ENCODE peak calls at places on chromosomes 5 and 9, in four cellular contexts. One of them, this sample, is unnamed.

GRCh38 chr5:136226401-136226800 is 33.4 kb upstream of the SMIM32 start:
- DNase-seq in HepG2: no peak
- DNase-seq in H1: no peak
- DNase-seq in K562: no peak
- DNase-seq in this sample: no peak

GRCh38 chr9:87678650-87679355 is 47.1 kb upstream of the CTSL start:
- DNase-seq in K562: peak
- DNase-seq in H1: peak
- DNase-seq in HepG2: peak
- DNase-seq in this sample: no peak

GRCh38 chr5:127313847-127314473 is 23.4 kb downstream of the MEGF10 start:
- DNase-seq in H1: peak
- DNase-seq in K562: peak
- DNase-seq in HepG2: peak
- DNase-seq in this sample: no peak

GRCh38 chr5:98604301-98604700 is 169.2 kb upstream of the RGMB start:
- DNase-seq in HepG2: no peak
- DNase-seq in H1: no peak
- DNase-seq in K562: no peak
- DNase-seq in this sample: no peak

GRCh38 chr5:133847886-133848285 is 120.5 kb downstream of the C5orf15 start:
- DNase-seq in HepG2: no peak
- DNase-seq in K562: no peak
- DNase-seq in H1: no peak
- DNase-seq in this sample: no peak

GRCh38 chr5:77636423-77637169 is 1.9 kb downstream of the OTP start:
- DNase-seq in H1: peak
- DNase-seq in HepG2: no peak
- DNase-seq in K562: no peak
- DNase-seq in this sample: no peak

GRCh38 chr9:124222918-124223720 is 34.6 kb upstream of the NEK6 start:
- DNase-seq in H1: no peak
- DNase-seq in K562: no peak
- DNase-seq in HepG2: peak
- DNase-seq in this sample: no peak

GRCh38 chr9:77019010-77019809 is at the start of gene FOXB2:
- DNase-seq in K562: no peak
- DNase-seq in HepG2: no peak
- DNase-seq in H1: peak
- DNase-seq in this sample: no peak

GRCh38 chr5:141681695-141682641 is at the start of gene ARAP3:
- DNase-seq in K562: peak
- DNase-seq in H1: peak
- DNase-seq in HepG2: peak
- DNase-seq in this sample: no peak

GRCh38 chr5:82332889-82333619 is 54.9 kb upstream of the RPS23 start:
- DNase-seq in K562: no peak
- DNase-seq in H1: no peak
- DNase-seq in HepG2: no peak
- DNase-seq in this sample: no peak

GRCh38 chr5:142115937-142116614 is 7.5 kb downstream of the NDFIP1 start:
- DNase-seq in H1: no peak
- DNase-seq in HepG2: no peak
- DNase-seq in K562: no peak
- DNase-seq in this sample: no peak

GRCh38 chr5:33120671-33121070 is 320.1 kb upstream of the TARS1 start:
- DNase-seq in K562: no peak
- DNase-seq in H1: no peak
- DNase-seq in HepG2: no peak
- DNase-seq in this sample: no peak

GRCh38 chr9:104923740-104924139 is 4.2 kb downstream of the ABCA1 start:
- DNase-seq in HepG2: no peak
- DNase-seq in K562: no peak
- DNase-seq in H1: no peak
- DNase-seq in this sample: no peak

GRCh38 chr5:106311230-106311629 is 1359.5 kb downstream of the EFNA5 start:
- DNase-seq in K562: no peak
- DNase-seq in H1: no peak
- DNase-seq in HepG2: no peak
- DNase-seq in this sample: no peak

GRCh38 chr5:154166901-154167791 is 23.4 kb upstream of the GALNT10 start:
- DNase-seq in H1: no peak
- DNase-seq in K562: no peak
- DNase-seq in HepG2: no peak
- DNase-seq in this sample: no peak

GRCh38 chr9:22913518-22913917 is 466.9 kb downstream of the DMRTA1 start:
- DNase-seq in K562: no peak
- DNase-seq in HepG2: no peak
- DNase-seq in H1: no peak
- DNase-seq in this sample: peak

GRCh38 chr5:40446910-40447309 is 232.8 kb upstream of the PTGER4 start:
- DNase-seq in K562: no peak
- DNase-seq in H1: no peak
- DNase-seq in HepG2: peak
- DNase-seq in this sample: no peak

GRCh38 chr5:10354048-10354872 is 765 bp downstream of the MARCHF6 start:
- DNase-seq in K562: peak
- DNase-seq in HepG2: peak
- DNase-seq in H1: no peak
- DNase-seq in this sample: no peak

GRCh38 chr5:82405166-82405565 is 127.0 kb upstream of the RPS23 start:
- DNase-seq in H1: no peak
- DNase-seq in K562: no peak
- DNase-seq in HepG2: no peak
- DNase-seq in this sample: no peak

GRCh38 chr5:77463905-77464304 is 28.2 kb downstream of the WDR41 start:
- DNase-seq in K562: no peak
- DNase-seq in H1: no peak
- DNase-seq in HepG2: no peak
- DNase-seq in this sample: no peak

GRCh38 chr5:54360925-54361662 is 50.7 kb upstream of the ARL15 start:
- DNase-seq in HepG2: no peak
- DNase-seq in K562: no peak
- DNase-seq in H1: no peak
- DNase-seq in this sample: no peak

GRCh38 chr9:111450114-111450513 is 34.1 kb downstream of the ECPAS start:
- DNase-seq in HepG2: no peak
- DNase-seq in K562: no peak
- DNase-seq in H1: no peak
- DNase-seq in this sample: no peak

GRCh38 chr5:137370096-137370495 is 129.0 kb downstream of the SPOCK1 start:
- DNase-seq in HepG2: no peak
- DNase-seq in H1: no peak
- DNase-seq in K562: no peak
- DNase-seq in this sample: no peak

GRCh38 chr9:126389958-126390357 is 63.3 kb downstream of the MVB12B start:
- DNase-seq in H1: no peak
- DNase-seq in HepG2: no peak
- DNase-seq in K562: no peak
- DNase-seq in this sample: no peak

GRCh38 chr5:14206028-14206725 is 63.0 kb downstream of the TRIO start:
- DNase-seq in H1: no peak
- DNase-seq in HepG2: no peak
- DNase-seq in K562: no peak
- DNase-seq in this sample: no peak

GRCh38 chr5:55993013-55993412 is 1.8 kb downstream of the IL6ST start:
- DNase-seq in HepG2: no peak
- DNase-seq in H1: no peak
- DNase-seq in K562: no peak
- DNase-seq in this sample: no peak

GRCh38 chr5:100623719-100624118 is 88.5 kb downstream of the FAM174A start:
- DNase-seq in HepG2: no peak
- DNase-seq in K562: no peak
- DNase-seq in H1: no peak
- DNase-seq in this sample: no peak

GRCh38 chr5:90944116-90944515 is 385.5 kb downstream of the ADGRV1 start:
- DNase-seq in HepG2: no peak
- DNase-seq in H1: no peak
- DNase-seq in K562: no peak
- DNase-seq in this sample: no peak

GRCh38 chr5:176653401-176653800 is 6.1 kb downstream of the TSPAN17 start:
- DNase-seq in K562: no peak
- DNase-seq in HepG2: no peak
- DNase-seq in H1: no peak
- DNase-seq in this sample: peak

GRCh38 chr5:17189381-17190036 is 27.9 kb upstream of the BASP1 start:
- DNase-seq in K562: peak
- DNase-seq in HepG2: peak
- DNase-seq in H1: peak
- DNase-seq in this sample: peak

GRCh38 chr5:7877851-7878250 is 8.9 kb downstream of the MTRR start:
- DNase-seq in K562: no peak
- DNase-seq in H1: no peak
- DNase-seq in HepG2: peak
- DNase-seq in this sample: no peak

GRCh38 chr5:83562207-83562606 is 90.7 kb downstream of the VCAN start:
- DNase-seq in HepG2: no peak
- DNase-seq in K562: no peak
- DNase-seq in H1: no peak
- DNase-seq in this sample: no peak

GRCh38 chr9:93368437-93368836 is 83.0 kb upstream of the FAM120A start:
- DNase-seq in K562: no peak
- DNase-seq in HepG2: no peak
- DNase-seq in H1: no peak
- DNase-seq in this sample: no peak

DNA sequence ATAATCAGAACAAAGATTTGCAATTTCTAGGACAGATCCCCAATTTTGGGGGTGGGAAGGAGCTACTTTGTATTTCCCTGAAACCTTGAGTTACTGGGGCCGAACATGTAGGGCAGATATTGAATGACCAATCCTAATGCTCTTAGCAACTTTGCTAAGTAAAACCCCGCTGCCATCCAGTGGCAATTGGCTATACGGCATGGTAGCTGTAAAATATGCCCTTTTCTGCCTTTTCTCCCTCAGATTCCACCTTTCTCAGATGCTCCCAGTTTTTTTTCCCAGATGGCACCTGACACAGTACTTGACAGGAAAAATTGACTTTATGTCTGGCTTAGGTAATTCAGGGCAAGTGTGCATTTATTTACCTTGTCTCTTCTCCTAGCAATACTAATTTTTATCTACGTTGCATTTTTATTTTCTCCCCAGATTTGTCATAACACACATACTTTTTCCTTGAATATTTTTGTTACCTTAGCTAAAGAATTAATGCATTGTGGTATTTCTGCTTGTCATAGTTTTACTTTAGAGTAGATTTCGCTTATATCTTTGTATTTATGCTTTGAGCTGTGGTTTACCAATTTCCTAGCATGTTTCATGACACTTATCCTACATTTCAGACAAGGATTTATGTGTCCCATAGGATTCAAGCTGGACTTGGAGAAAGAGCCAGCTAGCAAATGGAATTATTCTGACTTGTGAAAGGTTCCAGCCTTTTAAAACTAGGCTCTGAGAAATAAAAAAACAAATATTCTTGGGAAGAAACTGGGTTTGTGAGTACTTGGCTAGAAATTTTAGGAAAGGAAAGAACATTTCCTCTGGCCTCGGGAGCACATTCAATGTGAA is 37.3 kb downstream of the PIK3R1 start:
- DNase-seq in HepG2: peak
- DNase-seq in H1: peak
- DNase-seq in K562: peak
- DNase-seq in this sample: no peak
- TF ChIP-seq ATF2 in HepG2: no peak
- TF ChIP-seq ATF2 in H1: no peak
- TF ChIP-seq ATF2 in K562: no peak
- TF ChIP-seq ATF2 in this sample: no peak

GRCh38 chr9:131724678-131725077 is 15.2 kb downstream of the RAPGEF1 start:
- DNase-seq in H1: no peak
- DNase-seq in K562: no peak
- DNase-seq in HepG2: no peak
- DNase-seq in this sample: no peak

GRCh38 chr9:131728961-131729360 is 10.9 kb downstream of the RAPGEF1 start:
- DNase-seq in K562: no peak
- DNase-seq in HepG2: no peak
- DNase-seq in H1: no peak
- DNase-seq in this sample: no peak

GRCh38 chr9:131728546-131728910 is 11.3 kb downstream of the RAPGEF1 start:
- DNase-seq in HepG2: no peak
- DNase-seq in K562: no peak
- DNase-seq in H1: no peak
- DNase-seq in this sample: no peak

GRCh38 chr9:131727184-131727785 is 12.6 kb downstream of the RAPGEF1 start:
- DNase-seq in H1: no peak
- DNase-seq in K562: no peak
- DNase-seq in HepG2: no peak
- DNase-seq in this sample: no peak

GRCh38 chr9:131727795-131728545 is 11.9 kb downstream of the RAPGEF1 start:
- DNase-seq in H1: no peak
- DNase-seq in K562: no peak
- DNase-seq in HepG2: no peak
- DNase-seq in this sample: peak
- TF ChIP-seq RFX5 in H1: no peak
- TF ChIP-seq RFX5 in K562: no peak
- TF ChIP-seq RFX5 in HepG2: no peak
- TF ChIP-seq RFX5 in this sample: no peak

DNA sequence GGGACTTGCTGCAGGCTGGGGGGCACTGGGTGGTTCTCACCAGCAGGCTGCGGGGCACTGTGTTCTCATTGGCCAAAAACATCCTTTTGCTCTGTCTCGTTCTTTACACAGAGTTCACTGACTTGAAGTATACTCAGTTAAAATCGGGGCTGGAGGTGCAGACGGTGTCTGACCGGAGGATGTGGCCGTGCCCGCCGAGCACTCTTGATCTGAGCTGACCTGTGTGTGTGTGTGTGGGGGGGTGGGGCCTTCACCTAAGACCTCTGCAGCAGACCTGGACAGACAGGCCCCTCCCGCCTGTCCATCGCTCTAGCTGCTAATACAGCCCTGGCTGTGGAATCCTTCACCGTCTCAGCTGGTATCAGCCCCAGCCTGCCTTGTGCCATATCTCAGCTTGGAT is 7.1 kb downstream of the TOR1B start:
- DNase-seq in H1: no peak
- DNase-seq in K562: no peak
- DNase-seq in HepG2: no peak
- DNase-seq in this sample: no peak
- TF ChIP-seq POLR2A in H1: no peak
- TF ChIP-seq POLR2A in K562: no peak
- TF ChIP-seq POLR2A in HepG2: no peak
- TF ChIP-seq POLR2A in this sample: peak

DNA sequence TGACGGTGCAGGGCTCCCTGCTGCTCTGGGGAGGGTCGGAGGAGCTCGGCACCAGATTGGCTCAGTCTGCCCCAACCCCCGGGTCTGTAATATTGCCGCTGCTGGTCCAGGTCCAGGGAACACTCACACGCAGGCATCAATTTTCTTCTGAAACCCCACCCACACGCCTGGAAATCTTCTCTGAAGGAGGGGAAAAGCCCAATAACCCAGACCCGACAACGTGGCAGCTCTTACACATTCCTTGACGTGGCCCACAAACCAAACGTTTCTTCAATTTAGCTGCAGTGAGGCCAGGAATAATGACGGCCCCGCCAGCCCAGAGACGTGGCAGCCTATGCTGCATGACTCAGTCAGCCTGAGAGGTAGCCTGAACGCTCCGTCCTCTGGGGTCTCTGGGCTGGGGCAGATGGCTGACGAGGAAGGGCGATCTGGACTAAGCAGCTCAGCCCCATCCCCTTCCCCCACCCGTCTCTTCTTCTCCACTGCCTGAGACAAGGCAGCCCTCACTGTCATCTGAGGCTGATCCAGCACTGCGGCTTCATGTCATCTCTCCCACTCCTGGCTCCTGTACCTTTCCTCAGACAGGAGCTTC is 9.9 kb upstream of the SPARC start:
- DNase-seq in HepG2: no peak
- DNase-seq in H1: peak
- DNase-seq in K562: no peak
- DNase-seq in this sample: no peak
- TF ChIP-seq ATF2 in HepG2: no peak
- TF ChIP-seq ATF2 in H1: no peak
- TF ChIP-seq ATF2 in K562: no peak
- TF ChIP-seq ATF2 in this sample: no peak